ENCODE peak calls at places on chromosome 14, in six cellular contexts. E is PC-3, R is PC-9, N is GM23248, H is GM23338, K is MM.1S. F is an unnamed sample.
A peak's percentile ranks its signal among the peaks of the same experiment; 100 is the strongest.

GRCh38 chr14:37457334-37457733 is 137.7 kb downstream of the FOXA1 start:
- DNase-seq in K (no peak), H (no peak), R (no peak), E (no peak), N (no peak), F (no peak)

GRCh38 chr14:100108840-100109593 is 43.8 kb downstream of the EVL start:
- DNase-seq in K (no peak), N (peak; percentile 79), R (no peak), E (no peak), H (no peak), F (no peak)

GRCh38 chr14:101705733-101706508 is 55.6 kb upstream of the PPP2R5C start:
- DNase-seq in N (peak; percentile 34), R (peak; percentile 92), H (peak; percentile 68), E (peak; percentile 21), K (peak; percentile 40), F (peak; percentile 66)

GRCh38 chr14:51304956-51305355 is 64.9 kb downstream of the TMX1 start:
- DNase-seq in N (peak; percentile 97), K (no peak), H (no peak), R (peak; percentile 10), E (peak; percentile 95), F (no peak)

GRCh38 chr14:58171090-58171489 is 19.1 kb upstream of the ARMH4 start:
- DNase-seq in E (peak; percentile 99), N (peak; percentile 86), H (peak; percentile 94), R (peak; percentile 75), K (peak; percentile 85), F (peak; percentile 70)

GRCh38 chr14:37116933-37117844 is 55.2 kb downstream of the SLC25A21 start:
- DNase-seq in R (no peak), E (peak; percentile 95), N (peak; percentile 73), H (peak; percentile 32), K (no peak), F (no peak)

GRCh38 chr14:24398943-24399801 is at the start of gene NYNRIN:
- DNase-seq in E (no peak), N (peak; percentile 58), K (no peak), H (peak; percentile 41), R (peak; percentile 29), F (peak; percentile 84)

GRCh38 chr14:72809063-72809462 is 84.8 kb downstream of the DPF3 start:
- DNase-seq in R (no peak), H (no peak), K (no peak), E (no peak), N (no peak), F (no peak)

GRCh38 chr14:99413172-99413571 is 67.5 kb downstream of the SETD3 start:
- DNase-seq in H (peak; percentile 36), N (no peak), E (no peak), R (no peak), K (no peak), F (no peak)

GRCh38 chr14:31261859-31262739 is 54.5 kb upstream of the HECTD1 start:
- DNase-seq in R (peak; percentile 23), K (no peak), E (peak; percentile 45), H (no peak), N (peak; percentile 82), F (peak; percentile 35)

GRCh38 chr14:32077081-32078029 is at the start of gene ARHGAP5:
- DNase-seq in H (peak; percentile 81), E (no peak), R (peak; percentile 6), K (peak; percentile 46), N (peak; percentile 71), F (peak; percentile 91)

GRCh38 chr14:91290986-91291385 is 46.5 kb upstream of the GPR68 start:
- DNase-seq in K (no peak), R (no peak), E (peak; percentile 17), N (no peak), H (no peak), F (no peak)
- H3F3A ChIP-seq in K (no peaks in the 10 kb centered on the region), R (no peaks in the 10 kb centered on the region), E (no peaks in the 10 kb centered on the region), N (no peaks in the 10 kb centered on the region), H (peaks cover 5% of the 10 kb centered on the region), F (peaks cover 8% of the 10 kb centered on the region)

DNA sequence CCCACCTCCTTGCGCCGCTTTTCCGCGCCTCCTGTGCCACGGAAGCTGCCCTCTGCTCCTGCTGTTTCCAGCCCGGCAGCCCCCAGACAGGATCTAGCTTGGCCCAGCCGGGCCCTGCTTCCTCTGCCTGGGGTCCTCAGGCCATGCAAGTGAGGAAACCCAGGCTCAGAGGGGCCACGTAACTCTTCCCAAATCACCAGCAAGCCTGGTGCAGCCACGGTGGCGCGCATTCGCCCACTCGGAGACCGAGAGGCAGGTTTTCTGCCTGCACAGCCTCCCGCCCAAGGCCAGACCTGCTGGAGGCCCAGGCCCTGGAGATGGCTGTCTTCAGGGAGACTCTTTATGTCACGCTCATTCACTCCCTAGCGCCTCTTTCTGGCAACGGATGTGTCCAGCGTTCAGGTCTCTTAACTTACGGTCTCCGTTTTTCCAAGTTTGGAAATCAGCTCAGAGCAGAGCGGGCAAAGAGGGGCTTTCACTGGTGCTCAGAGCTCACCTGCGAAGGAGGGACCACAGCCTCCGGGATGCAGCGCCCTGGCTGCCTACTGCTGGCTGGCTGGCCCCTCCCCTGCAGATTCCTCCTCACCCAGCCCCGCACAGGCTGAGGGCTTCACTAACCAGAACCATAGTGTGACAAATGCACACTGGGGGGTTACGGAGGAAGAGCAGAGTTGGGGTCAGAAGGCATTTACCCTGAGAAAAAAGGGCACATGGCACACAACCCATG is 20.6 kb upstream of the CEP170B start:
- DNase-seq in E (peak; percentile 28), R (no peak), N (peak; percentile 26), K (no peak), H (peak; percentile 55), F (peak; percentile 54)
- TF ChIP-seq EZH2 in E (no peak), R (no peak), N (no peak), K (no peak), H (no peak), F (peak; percentile 24)

DNA sequence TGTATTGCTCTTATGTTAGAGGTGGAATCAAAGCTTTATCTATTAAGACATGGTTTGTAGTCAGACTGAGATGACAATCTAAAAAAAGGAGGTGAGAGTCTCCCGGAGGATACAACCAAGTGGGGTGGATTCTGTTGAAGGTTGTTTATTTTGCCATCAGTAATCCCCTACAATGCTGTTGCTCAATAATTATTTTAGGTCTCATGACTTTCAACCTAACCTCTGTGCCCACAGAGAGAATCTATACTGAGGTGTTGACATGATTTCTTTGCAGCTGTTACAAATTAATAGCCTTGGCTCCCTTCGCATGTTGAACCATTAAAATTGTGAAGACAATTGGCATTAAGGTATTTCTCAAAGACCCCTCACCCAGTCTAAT is 28.7 kb upstream of the FOS start:
- DNase-seq in H (no peak), R (no peak), K (peak; percentile 44), N (no peak), E (no peak), F (no peak)
- H3K27ac ChIP-seq in H (no peak overlapping the region), R (peak overlapping the region; percentile 51), K (peak overlapping the region; percentile 100), N (no peak overlapping the region), E (no peak overlapping the region), F (no peak overlapping the region)

GRCh38 chr14:22560638-22561365 is 28.2 kb downstream of the DAD1 start:
- DNase-seq in K (no peak), N (no peak), R (no peak), H (no peak), E (peak; percentile 32), F (no peak)
- H3F3A ChIP-seq in K (peaks cover 28% of the 10 kb centered on the region), N (peaks cover 15% of the 10 kb centered on the region), R (peaks cover 18% of the 10 kb centered on the region), H (peaks cover 12% of the 10 kb centered on the region), E (no peaks in the 10 kb centered on the region), F (peaks cover 4% of the 10 kb centered on the region)

GRCh38 chr14:103854822-103855733 is 7.7 kb upstream of the PPP1R13B start:
- DNase-seq in R (peak; percentile 91), K (no peak), N (no peak), H (peak; percentile 72), E (peak; percentile 59), F (peak; percentile 52)
- TF ChIP-seq EZH2 in R (no peak), K (no peak), N (no peak), H (no peak), E (no peak), F (no peak)

DNA sequence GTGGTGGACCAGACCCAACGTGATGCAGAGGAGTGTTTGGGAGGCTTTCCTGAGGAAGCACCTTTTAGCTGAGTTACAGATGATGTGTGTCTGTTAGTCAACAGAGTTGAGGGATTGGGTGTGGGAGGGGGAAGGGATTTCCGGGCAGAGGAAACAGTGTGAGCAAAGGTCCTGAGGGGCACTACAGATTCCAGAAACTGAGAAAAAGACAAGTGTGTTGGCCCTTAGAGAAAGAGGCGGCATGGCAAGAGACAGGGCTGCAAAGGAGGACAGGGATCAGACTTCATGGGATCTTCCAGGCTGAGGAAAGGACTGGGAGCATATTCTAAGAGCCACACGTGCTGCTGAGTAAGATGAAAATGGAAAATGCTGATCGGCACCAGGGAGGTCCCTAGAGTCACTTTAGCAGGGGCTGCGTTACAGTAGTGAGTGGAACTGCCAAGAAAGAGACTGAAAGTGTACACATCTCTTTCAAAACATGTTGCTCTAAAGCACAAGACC is 9.4 kb upstream of the RPS6KL1 start:
- DNase-seq in H (no peak), N (no peak), E (peak; percentile 34), K (no peak), R (no peak), F (no peak)
- H3K27ac ChIP-seq in H (no peak overlapping the region), N (no peak overlapping the region), E (no peak overlapping the region), K (no peak overlapping the region), R (no peak overlapping the region), F (no peak overlapping the region)

GRCh38 chr14:41873379-41874034 is 266.8 kb downstream of the LRFN5 start:
- DNase-seq in H (peak; percentile 2), E (no peak), N (peak; percentile 84), R (no peak), K (no peak), F (no peak)

GRCh38 chr14:41865894-41866293 is 259.2 kb downstream of the LRFN5 start:
- DNase-seq in H (no peak), N (no peak), E (no peak), K (no peak), R (no peak), F (no peak)

GRCh38 chr14:41872906-41873305 is 266.2 kb downstream of the LRFN5 start:
- DNase-seq in H (no peak), R (no peak), N (peak; percentile 57), K (no peak), E (no peak), F (no peak)

DNA sequence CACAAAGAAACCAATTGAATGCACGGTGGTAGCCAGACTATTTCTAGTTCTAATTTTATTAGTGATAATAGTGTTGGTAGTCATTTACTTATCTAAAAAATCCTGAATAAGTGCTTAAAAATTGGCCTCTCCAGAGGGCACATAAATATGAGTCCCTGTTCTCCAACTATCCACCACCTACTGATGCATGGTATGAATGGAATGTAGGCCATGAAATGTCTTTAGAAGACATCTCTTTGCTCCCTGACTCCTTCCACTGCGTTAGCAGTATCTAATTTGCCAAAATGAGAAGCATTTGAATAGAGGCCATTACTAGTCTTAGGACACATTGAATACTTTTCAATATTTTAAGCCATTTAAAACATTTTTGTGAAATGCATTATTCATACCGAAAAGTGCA is 261.7 kb downstream of the LRFN5 start:
- DNase-seq in H (peak; percentile 13), R (no peak), K (no peak), E (no peak), N (peak; percentile 42), F (peak; percentile 11)
- H3F3A ChIP-seq in H (no peaks in the 10 kb centered on the region), R (no peaks in the 10 kb centered on the region), K (no peaks in the 10 kb centered on the region), E (no peaks in the 10 kb centered on the region), N (peaks cover 21% of the 10 kb centered on the region), F (no peaks in the 10 kb centered on the region)

F was measured in neural progenitor cell.